ENCODE peak calls at places on chromosomes 6 and 20, in ten cellular contexts. A is thyroid gland, X is body of pancreas, P is HepG2, S is breast epithelium, Z is tibial nerve, B is heart left ventricle, U is HCT116, Q is GM12878, T is endothelial cell of umbilical vein. R is an unnamed sample.
A peak's percentile ranks its signal among the peaks of the same experiment; 100 is the strongest.

GRCh38 chr20:2236266-2236665 is 59.5 kb upstream of the TGM3 start:
- DNase-seq in P (no peak), Q (no peak), U (no peak), X (no peak), T (peak; percentile 10), S (no peak), Z (no peak), B (no peak), A (no peak), R (no peak)

GRCh38 chr6:116629467-116630063 is 13.3 kb downstream of the RSPH4A start:
- DNase-seq in Z (no peak), P (no peak), X (no peak), T (peak; percentile 63), U (no peak), A (no peak), S (no peak), Q (no peak), B (no peak), R (no peak)

GRCh38 chr20:54106162-54106561 is 35.8 kb upstream of the BCAS1 start:
- DNase-seq in T (no peak), Q (no peak), A (no peak), S (no peak), Z (no peak), B (no peak), P (no peak), X (no peak), U (no peak), R (no peak)

GRCh38 chr6:158853072-158853871 is 34.1 kb upstream of the EZR start:
- DNase-seq in S (peak; percentile 87), U (peak; percentile 97), B (peak; percentile 73), Z (no peak), A (peak; percentile 89), Q (peak; percentile 50), X (peak; percentile 92), T (peak; percentile 66), P (peak; percentile 89), R (peak; percentile 73)

GRCh38 chr6:41655706-41656668 is 17.7 kb downstream of the MDFI start:
- DNase-seq in S (no peak), U (no peak), X (no peak), P (no peak), A (peak; percentile 14), B (peak; percentile 44), Q (no peak), Z (no peak), T (peak; percentile 73), R (no peak)

GRCh38 chr6:36402481-36402880 is 15.0 kb upstream of the ETV7 start:
- DNase-seq in Z (no peak), U (no peak), Q (no peak), S (no peak), T (no peak), X (no peak), A (no peak), P (no peak), B (no peak), R (no peak)

GRCh38 chr20:20395856-20396600 is 28.1 kb downstream of the INSM1 start:
- DNase-seq in B (no peak), T (no peak), P (no peak), S (no peak), X (no peak), A (no peak), U (no peak), Q (no peak), Z (no peak), R (no peak)

GRCh38 chr6:36252005-36252404 is 17.9 kb upstream of the PNPLA1 start:
- DNase-seq in T (no peak), Z (no peak), Q (no peak), U (no peak), S (no peak), A (peak; percentile 21), B (no peak), P (no peak), X (no peak), R (no peak)

GRCh38 chr20:45097485-45098095 is 3.3 kb downstream of the KCNS1 start:
- DNase-seq in P (no peak), S (no peak), Z (no peak), Q (no peak), T (peak; percentile 60), X (peak; percentile 28), U (no peak), A (peak; percentile 29), B (no peak), R (no peak)

GRCh38 chr20:48106428-48106827 is 321.1 kb upstream of the SULF2 start:
- DNase-seq in P (no peak), A (no peak), B (no peak), U (no peak), Q (no peak), T (no peak), Z (no peak), X (no peak), S (no peak), R (no peak)

GRCh38 chr6:167663784-167664432 is 162.8 kb upstream of the AFDN start:
- DNase-seq in X (no peak), U (no peak), A (no peak), P (no peak), Z (no peak), Q (no peak), B (no peak), S (no peak), T (no peak), R (no peak)

GRCh38 chr20:3046677-3047462 is 1.0 kb downstream of the MRPS26 start:
- DNase-seq in X (peak; percentile 42), T (no peak), U (peak; percentile 34), Z (no peak), S (no peak), P (peak; percentile 47), A (peak; percentile 75), B (no peak), Q (no peak), R (no peak)

GRCh38 chr20:32532246-32532645 is 52.9 kb downstream of the NOL4L start:
- DNase-seq in Z (no peak), A (no peak), U (no peak), Q (no peak), P (no peak), B (no peak), S (no peak), X (no peak), T (no peak), R (no peak)

GRCh38 chr20:44072381-44072780 is 114.6 kb downstream of the JPH2 start:
- DNase-seq in B (no peak), Q (no peak), U (no peak), T (no peak), Z (no peak), P (no peak), A (no peak), S (no peak), X (no peak), R (no peak)
- H3K4me1 ChIP-seq in B (peaks cover 3% of the 10 kb centered on the region), Q (peaks cover 18% of the 10 kb centered on the region), U (peaks cover 15% of the 10 kb centered on the region), T (peaks cover 6% of the 10 kb centered on the region), Z (no peaks in the 10 kb centered on the region), P (no peaks in the 10 kb centered on the region), A (no peaks in the 10 kb centered on the region), S (no peaks in the 10 kb centered on the region), X (no peaks in the 10 kb centered on the region), R (no peaks in the 10 kb centered on the region)

GRCh38 chr6:34378470-34378869 is 14.0 kb downstream of the NUDT3 start:
- DNase-seq in S (no peak), U (no peak), P (no peak), T (no peak), A (no peak), Q (no peak), B (no peak), Z (no peak), X (no peak), R (no peak)
- TF ChIP-seq POLR2A in S (no peak), U (no peak), P (no peak), T (no peak), A (no peak), Q (no peak), B (no peak), Z (no peak), X (no peak), R (no peak)

GRCh38 chr6:152980656-152981055 is 2.2 kb downstream of the FBXO5 start:
- DNase-seq in T (no peak), U (no peak), B (no peak), S (no peak), Q (no peak), A (no peak), X (no peak), Z (no peak), P (no peak), R (no peak)

GRCh38 chr6:152981989-152982767 is 663 bp downstream of the FBXO5 start:
- DNase-seq in A (no peak), S (no peak), T (no peak), Z (no peak), X (no peak), B (peak; percentile 65), P (no peak), U (no peak), Q (no peak), R (no peak)

GRCh38 chr6:152979116-152979515 is 3.7 kb downstream of the FBXO5 start:
- DNase-seq in X (no peak), T (no peak), U (no peak), Z (no peak), B (no peak), P (no peak), Q (no peak), A (no peak), S (no peak), R (no peak)

GRCh38 chr6:152982768-152983636 is at the start of gene FBXO5:
- DNase-seq in Q (peak; percentile 85), Z (peak; percentile 93), P (peak; percentile 96), S (peak; percentile 98), U (peak; percentile 94), X (peak; percentile 98), B (peak; percentile 98), A (peak; percentile 98), T (peak; percentile 97), R (peak; percentile 98)

DNA sequence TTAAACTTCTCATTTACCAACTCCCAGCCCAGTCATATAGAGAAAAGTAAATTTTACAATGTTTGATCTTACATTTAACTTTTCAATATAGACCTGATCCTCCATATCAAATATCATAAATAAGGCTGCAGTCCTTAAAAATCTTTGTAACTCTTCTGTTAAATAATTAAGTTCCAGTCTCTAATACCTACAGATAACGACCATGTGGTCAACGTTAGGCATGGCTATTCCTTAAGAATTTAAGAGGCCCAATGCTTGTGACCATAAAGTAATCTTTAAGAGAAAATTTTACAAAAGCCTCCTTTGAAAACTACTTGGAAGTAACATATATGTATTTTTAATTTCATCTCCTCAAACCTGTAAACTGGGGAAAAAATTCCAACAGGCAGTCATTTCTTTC is 1.6 kb downstream of the FBXO5 start:
- DNase-seq in U (no peak), X (no peak), S (no peak), T (no peak), Z (no peak), A (no peak), B (no peak), P (no peak), Q (no peak), R (no peak)
- H3K4me1 ChIP-seq in U (peaks cover 28% of the 10 kb centered on the region), X (peaks cover 19% of the 10 kb centered on the region), S (peaks cover 13% of the 10 kb centered on the region), T (peaks cover 45% of the 10 kb centered on the region), Z (no peaks in the 10 kb centered on the region), A (peaks cover 14% of the 10 kb centered on the region), B (peaks cover 21% of the 10 kb centered on the region), P (peaks cover 66% of the 10 kb centered on the region), Q (peaks cover 7% of the 10 kb centered on the region), R (peaks cover 12% of the 10 kb centered on the region)

DNA sequence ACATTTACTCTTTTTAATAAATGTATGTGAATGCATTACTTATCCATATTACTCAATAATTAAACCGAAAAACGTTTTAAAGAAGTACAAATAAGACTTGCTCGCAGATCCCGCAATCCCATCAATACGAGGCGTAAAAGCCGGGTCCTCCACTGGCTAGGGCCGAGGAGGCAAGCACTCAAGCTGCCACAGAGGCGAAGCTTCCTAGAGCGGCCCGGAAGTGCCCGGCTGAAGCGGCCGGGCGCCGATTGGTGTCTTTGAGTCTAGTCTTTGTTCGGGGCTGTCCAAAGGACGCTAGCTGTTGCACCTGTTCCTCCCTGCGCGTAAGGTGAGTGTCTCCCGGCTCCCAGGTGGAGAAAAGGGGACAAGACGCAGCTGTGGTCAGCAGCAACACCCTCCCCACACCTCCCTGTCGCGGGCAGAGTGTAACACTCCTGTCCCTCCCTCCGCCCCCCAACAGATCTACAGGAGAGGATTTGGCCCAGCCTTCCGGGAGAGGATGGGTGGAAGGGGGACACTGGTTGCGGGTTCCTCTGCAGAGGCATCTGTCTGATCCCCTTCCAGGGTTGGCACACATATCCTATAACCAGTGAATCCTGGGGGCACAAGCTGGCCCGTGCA is at the start of gene ZSCAN16:
- DNase-seq in Q (no peak), A (peak; percentile 86), T (peak; percentile 84), B (peak; percentile 91), U (peak; percentile 82), Z (peak; percentile 62), X (peak; percentile 88), P (peak; percentile 87), S (peak; percentile 62), R (peak; percentile 84)
- TF ChIP-seq POLR2A in Q (peak; percentile 87), A (peak; percentile 49), T (peak; percentile 92), B (no peak), U (peak; percentile 33), Z (no peak), X (no peak), P (peak; percentile 89), S (no peak), R (peak; percentile 28)